ENCODE peak calls at places on chromosomes 6 and 20, in four cellular contexts. One of them, this sample, is unnamed. For H3K36me3, the result is how much of the 10 kb centered on the place peaks cover.

GRCh38 chr6:43173496-43174262 is 2.6 kb downstream of the SRF start:
- DNase-seq in OCI-LY7: peak
- DNase-seq in tibial artery: no peak
- DNase-seq in A673: no peak
- DNase-seq in this sample: no peak

GRCh38 chr6:129141499-129141898 is 258.6 kb downstream of the LAMA2 start:
- DNase-seq in tibial artery: no peak
- DNase-seq in A673: no peak
- DNase-seq in OCI-LY7: no peak
- DNase-seq in this sample: no peak

GRCh38 chr20:6232436-6232835 is 109.6 kb upstream of the FERMT1 start:
- DNase-seq in OCI-LY7: no peak
- DNase-seq in A673: peak
- DNase-seq in tibial artery: no peak
- DNase-seq in this sample: no peak

GRCh38 chr6:167778497-167779122 is 48.1 kb upstream of the AFDN start:
- DNase-seq in A673: no peak
- DNase-seq in tibial artery: no peak
- DNase-seq in OCI-LY7: no peak
- DNase-seq in this sample: no peak

GRCh38 chr20:63782051-63782471 is 42.5 kb downstream of the SLC2A4RG start:
- DNase-seq in tibial artery: no peak
- DNase-seq in A673: peak
- DNase-seq in OCI-LY7: peak
- DNase-seq in this sample: no peak

GRCh38 chr6:167855825-167856425 is 29.2 kb downstream of the AFDN start:
- DNase-seq in OCI-LY7: no peak
- DNase-seq in tibial artery: no peak
- DNase-seq in A673: peak
- DNase-seq in this sample: no peak

GRCh38 chr6:33320315-33321181 is 3.0 kb upstream of the ZBTB22 start:
- DNase-seq in A673: no peak
- DNase-seq in OCI-LY7: no peak
- DNase-seq in tibial artery: peak
- DNase-seq in this sample: peak

GRCh38 chr6:157095569-157095968 is 227.8 kb downstream of the TMEM242 start:
- DNase-seq in OCI-LY7: no peak
- DNase-seq in A673: no peak
- DNase-seq in tibial artery: no peak
- DNase-seq in this sample: no peak

GRCh38 chr6:10837997-10838793 is at the start of gene MAK:
- DNase-seq in OCI-LY7: peak
- DNase-seq in A673: peak
- DNase-seq in tibial artery: peak
- DNase-seq in this sample: peak
- TF ChIP-seq CTCF in OCI-LY7: no peak
- TF ChIP-seq CTCF in A673: no peak
- TF ChIP-seq CTCF in tibial artery: no peak
- TF ChIP-seq CTCF in this sample: no peak

DNA sequence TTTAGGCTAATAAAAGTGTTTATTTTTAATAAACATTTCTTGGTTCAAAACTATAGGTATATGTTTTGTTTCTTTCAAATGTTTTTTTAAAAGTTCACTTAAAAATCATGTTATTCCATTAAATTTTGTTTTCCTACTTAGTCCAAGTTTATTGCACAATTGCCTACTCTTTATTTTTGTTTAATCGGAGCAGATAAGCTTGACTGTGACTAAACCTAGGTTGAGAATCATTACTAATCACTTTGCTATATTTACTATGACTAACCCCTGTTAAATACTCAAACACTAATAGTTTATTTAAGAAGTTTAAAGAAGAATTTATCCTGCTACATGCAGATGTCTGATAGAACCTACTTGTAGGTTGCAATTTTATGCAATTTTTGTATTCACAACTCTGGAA is 18.8 kb downstream of the MAP3K4 start:
- DNase-seq in OCI-LY7: no peak
- DNase-seq in tibial artery: no peak
- DNase-seq in A673: no peak
- DNase-seq in this sample: no peak
- H3K4me3 ChIP-seq in OCI-LY7: no peak
- H3K4me3 ChIP-seq in tibial artery: no peak
- H3K4me3 ChIP-seq in A673: no peak
- H3K4me3 ChIP-seq in this sample: no peak

DNA sequence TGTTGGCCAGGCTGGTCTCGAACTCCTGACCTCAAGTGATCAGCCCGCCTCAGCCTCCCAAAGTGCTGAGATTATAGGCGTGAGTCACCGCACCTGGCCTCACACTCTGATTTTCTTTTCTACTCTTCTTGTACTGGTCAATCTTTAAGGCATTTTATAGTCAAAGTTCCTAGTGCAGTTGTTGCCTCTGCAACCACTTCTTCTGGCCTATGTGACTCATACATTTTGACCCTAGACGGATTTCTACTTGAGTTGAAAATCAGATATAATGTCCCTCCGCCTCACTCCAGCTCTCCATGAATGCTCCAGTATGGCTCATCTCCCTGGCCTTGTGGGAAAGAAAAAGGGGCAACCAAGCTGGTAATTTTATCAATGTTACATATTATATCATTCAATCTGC is 42.4 kb downstream of the TNFRSF21 start:
- DNase-seq in OCI-LY7: no peak
- DNase-seq in tibial artery: no peak
- DNase-seq in A673: no peak
- DNase-seq in this sample: no peak
- H3K36me3 ChIP-seq in OCI-LY7: half or more
- H3K36me3 ChIP-seq in tibial artery: under half
- H3K36me3 ChIP-seq in A673: under half
- H3K36me3 ChIP-seq in this sample: under half

GRCh38 chr6:88455317-88455716 is 289.2 kb upstream of the CNR1 start:
- DNase-seq in tibial artery: no peak
- DNase-seq in A673: no peak
- DNase-seq in OCI-LY7: no peak
- DNase-seq in this sample: no peak

GRCh38 chr6:88445188-88445958 is 279.2 kb upstream of the CNR1 start:
- DNase-seq in tibial artery: no peak
- DNase-seq in A673: no peak
- DNase-seq in OCI-LY7: no peak
- DNase-seq in this sample: no peak

GRCh38 chr6:88449770-88450169 is 283.6 kb upstream of the CNR1 start:
- DNase-seq in A673: no peak
- DNase-seq in tibial artery: peak
- DNase-seq in OCI-LY7: no peak
- DNase-seq in this sample: no peak
- TF ChIP-seq CTCF in A673: no peak
- TF ChIP-seq CTCF in tibial artery: no peak
- TF ChIP-seq CTCF in OCI-LY7: no peak
- TF ChIP-seq CTCF in this sample: no peak

This sample was measured in uterus.